ENCODE peak calls at places on chromosomes 2 and 18, in eight cellular contexts. F, L, N, R, J, Z, E and I are unnamed samples.

GRCh38 chr2:112915300-112916144 is 4.6 kb downstream of the IL37 start:
- DNase-seq in J (no peak), E (no peak), N (no peak), F (no peak), R (no peak), L (no peak), Z (no peak), I (no peak)

GRCh38 chr18:30406728-30407127 is 635.8 kb downstream of the DSC3 start:
- DNase-seq in F (no peak), J (no peak), E (no peak), N (no peak), L (no peak), Z (no peak), R (no peak), I (no peak)

GRCh38 chr2:65298089-65298488 is 70.5 kb downstream of the ACTR2 start:
- DNase-seq in J (no peak), Z (no peak), E (no peak), L (no peak), N (no peak), R (no peak), F (no peak), I (no peak)

GRCh38 chr18:79199691-79200374 is 130.6 kb downstream of the ATP9B start:
- DNase-seq in F (no peak), Z (no peak), L (no peak), R (peak; percentile 29), E (peak; percentile 27), N (no peak), J (no peak), I (no peak)

GRCh38 chr2:145599761-145600160 is 1079.8 kb upstream of the ZEB2 start:
- DNase-seq in J (no peak), F (no peak), Z (no peak), N (no peak), R (no peak), L (peak; percentile 53), E (no peak), I (no peak)

GRCh38 chr18:28905509-28905908 is 728.6 kb upstream of the CDH2 start:
- DNase-seq in L (peak; percentile 59), E (peak; percentile 32), R (peak; percentile 29), F (no peak), Z (no peak), J (no peak), N (no peak), I (no peak)

GRCh38 chr2:15031745-15032240 is 399.3 kb downstream of the LRATD1 start:
- DNase-seq in F (no peak), E (no peak), J (no peak), N (no peak), R (no peak), L (no peak), Z (no peak), I (no peak)

GRCh38 chr2:72031346-72032115 is 116.1 kb downstream of the CYP26B1 start:
- DNase-seq in R (no peak), J (no peak), N (no peak), E (no peak), F (no peak), L (no peak), Z (no peak), I (no peak)

GRCh38 chr2:220466251-220466691 is 838.8 kb downstream of the SLC4A3 start:
- DNase-seq in E (no peak), N (no peak), R (no peak), F (no peak), Z (no peak), L (peak; percentile 86), J (no peak), I (no peak)

GRCh38 chr18:28108801-28109200 is 68.1 kb downstream of the CDH2 start:
- DNase-seq in Z (no peak), N (no peak), L (peak; percentile 33), J (no peak), F (no peak), E (no peak), R (no peak), I (no peak)

GRCh38 chr2:112958428-112959108 is 19.2 kb upstream of the IL36G start:
- DNase-seq in J (peak; percentile 40), R (peak; percentile 68), N (no peak), E (peak; percentile 39), Z (no peak), L (peak; percentile 78), F (peak; percentile 69), I (no peak)

GRCh38 chr2:231684314-231685223 is 23.8 kb upstream of the PTMA start:
- DNase-seq in E (no peak), N (no peak), Z (no peak), R (no peak), L (no peak), F (no peak), J (no peak), I (no peak)

GRCh38 chr2:232438951-232439757 is 16.8 kb upstream of the ALPI start:
- DNase-seq in E (no peak), N (no peak), Z (peak; percentile 45), J (peak; percentile 60), R (no peak), F (no peak), L (peak; percentile 14), I (no peak)

GRCh38 chr2:31379102-31379501 is 35.4 kb downstream of the XDH start:
- DNase-seq in F (no peak), Z (no peak), J (no peak), E (no peak), L (no peak), N (no peak), R (no peak), I (no peak)

GRCh38 chr2:175539122-175539521 is 357.6 kb upstream of the ATP5MC3 start:
- DNase-seq in R (no peak), L (no peak), N (no peak), Z (no peak), E (no peak), F (no peak), J (no peak), I (no peak)

GRCh38 chr2:109089602-109090300 is 39.3 kb upstream of the SH3RF3 start:
- DNase-seq in L (peak; percentile 30), N (no peak), J (no peak), E (no peak), R (peak; percentile 12), F (no peak), Z (no peak), I (no peak)

GRCh38 chr2:233792720-233793119 is 14.6 kb downstream of the MROH2A start:
- DNase-seq in J (no peak), L (no peak), R (no peak), F (no peak), E (no peak), Z (no peak), N (no peak), I (no peak)

GRCh38 chr18:2171840-2172625 is 399.3 kb downstream of the METTL4 start:
- DNase-seq in R (no peak), J (peak; percentile 51), E (no peak), F (peak; percentile 12), Z (no peak), L (no peak), N (peak; percentile 58), I (no peak)

GRCh38 chr2:136801628-136802027 is 36.3 kb downstream of the THSD7B start:
- DNase-seq in N (no peak), E (no peak), Z (no peak), F (no peak), J (no peak), L (no peak), R (no peak), I (no peak)

GRCh38 chr2:136796339-136796738 is 31.0 kb downstream of the THSD7B start:
- DNase-seq in Z (no peak), N (no peak), L (no peak), E (no peak), R (no peak), J (no peak), F (no peak), I (no peak)
- TF ChIP-seq CTCF in Z (no peak), N (peak; percentile 36), L (no peak), E (no peak), R (no peak), J (no peak), F (peak; percentile 9), I (no peak)

GRCh38 chr2:68643874-68644485 is 601 bp downstream of the PROKR1 start:
- DNase-seq in R (no peak), F (no peak), N (no peak), L (no peak), J (no peak), Z (no peak), E (no peak), I (no peak)

GRCh38 chr2:68650645-68651044 is 7.3 kb downstream of the PROKR1 start:
- DNase-seq in N (no peak), Z (no peak), L (no peak), F (no peak), R (no peak), J (no peak), E (no peak), I (no peak)

GRCh38 chr2:68643011-68643873 is at the start of gene PROKR1:
- DNase-seq in R (no peak), L (no peak), J (peak; percentile 22), N (no peak), E (no peak), F (no peak), Z (peak; percentile 33), I (peak; percentile 26)

GRCh38 chr2:68645523-68645922 is 2.1 kb downstream of the PROKR1 start:
- DNase-seq in E (no peak), R (no peak), L (no peak), J (no peak), F (no peak), Z (no peak), N (no peak), I (no peak)

DNA sequence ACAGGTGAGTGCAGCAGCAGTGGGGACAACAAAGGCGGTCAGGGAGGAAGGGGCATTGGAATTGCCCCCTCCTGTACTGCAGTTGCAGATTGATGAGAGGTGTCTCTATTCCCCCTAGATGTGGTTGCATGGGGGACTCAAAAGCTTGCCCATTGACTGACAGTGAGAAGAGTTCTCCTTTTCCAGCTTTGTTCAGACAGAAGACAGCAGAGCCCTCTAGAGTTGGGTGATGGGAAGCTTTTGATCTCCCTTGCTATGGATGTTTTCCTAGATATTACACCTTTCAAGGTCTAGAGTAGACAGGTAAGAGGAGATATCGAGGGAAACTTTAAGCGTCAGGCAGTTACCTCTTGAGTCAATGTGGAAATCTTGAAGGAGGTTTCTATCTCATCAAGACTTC is 2.9 kb downstream of the PROKR1 start:
- DNase-seq in F (peak; percentile 33), Z (no peak), R (no peak), J (no peak), N (no peak), L (no peak), E (no peak), I (no peak)
- TF ChIP-seq CTCF in F (peak; percentile 58), Z (no peak), R (peak; percentile 36), J (no peak), N (peak; percentile 46), L (no peak), E (no peak), I (no peak)

DNA sequence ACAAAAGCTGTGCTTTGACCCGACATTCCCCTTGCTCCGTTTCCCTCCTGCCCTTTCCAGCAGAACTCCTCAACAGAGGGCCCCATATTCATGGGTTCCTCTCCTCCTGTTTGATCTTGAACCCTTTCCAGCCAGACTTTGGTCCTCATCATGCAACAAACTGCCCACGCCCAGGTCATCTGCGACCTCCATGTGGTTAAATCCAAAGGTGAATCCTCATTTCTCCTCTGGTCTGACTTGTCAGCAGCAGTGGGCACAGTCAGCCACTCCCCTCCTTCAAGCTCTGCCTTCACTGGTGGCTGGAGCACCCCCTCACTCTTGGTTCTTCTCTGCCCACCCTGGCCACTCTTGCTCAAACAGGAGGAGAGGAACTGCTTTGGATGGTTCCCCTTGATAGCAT is 2.7 kb downstream of the HS1BP3 start:
- DNase-seq in F (no peak), Z (no peak), E (no peak), J (no peak), R (no peak), L (no peak), N (no peak), I (no peak)
- TF ChIP-seq CTCF in F (no peak), Z (no peak), E (no peak), J (no peak), R (no peak), L (no peak), N (no peak), I (no peak)

GRCh38 chr2:240722796-240723735 is 31.4 kb downstream of the AQP12A start:
- DNase-seq in L (no peak), J (no peak), N (no peak), F (peak; percentile 15), Z (no peak), E (no peak), R (no peak), I (no peak)
- TF ChIP-seq CTCF in L (no peak), J (no peak), N (no peak), F (peak; percentile 10), Z (no peak), E (no peak), R (peak; percentile 31), I (no peak)